ENCODE peak calls at places on chromosomes 3 and 15, in nine cellular contexts. I, R, U, V, L, T, P, K and F are unnamed samples.

GRCh38 chr3:165624761-165625160 is 212.5 kb downstream of the BCHE start:
- DNase-seq in I (no peak), R (no peak), K (no peak), P (peak), T (no peak), L (peak), U (no peak), V (peak), F (peak)

GRCh38 chr3:94716326-94717018 is 653.6 kb downstream of the NSUN3 start:
- DNase-seq in K (no peak), U (no peak), L (no peak), P (no peak), R (no peak), T (no peak), V (no peak), I (no peak), F (no peak)

GRCh38 chr3:24156466-24156865 is 211.4 kb downstream of the NR1D2 start:
- DNase-seq in P (no peak), R (no peak), I (no peak), U (no peak), V (no peak), L (peak), K (no peak), T (no peak), F (no peak)

GRCh38 chr3:14391033-14391432 is 11.4 kb upstream of the SLC6A6 start:
- DNase-seq in L (peak), K (peak), U (no peak), V (no peak), P (no peak), T (no peak), R (peak), I (no peak), F (no peak)

GRCh38 chr15:70750203-70750869 is 13.0 kb downstream of the UACA start:
- DNase-seq in T (no peak), K (no peak), R (no peak), U (no peak), V (no peak), I (no peak), P (no peak), L (no peak), F (no peak)

GRCh38 chr3:114440700-114441099 is 146.9 kb downstream of the TIGIT start:
- DNase-seq in R (no peak), I (no peak), U (no peak), T (no peak), K (no peak), P (no peak), V (no peak), L (no peak), F (no peak)

GRCh38 chr3:18302517-18302916 is 122.6 kb downstream of the SATB1 start:
- DNase-seq in U (no peak), I (no peak), L (peak), K (no peak), T (no peak), V (no peak), P (no peak), R (no peak), F (no peak)

GRCh38 chr15:53133255-53133654 is 343.1 kb upstream of the ONECUT1 start:
- DNase-seq in K (no peak), U (no peak), R (no peak), P (peak), L (no peak), I (no peak), V (no peak), T (no peak), F (no peak)